ENCODE peak calls at places on chromosomes 11 and 22, in six cellular contexts. One of them, this sample, is unnamed.

GRCh38 chr22:36454916-36455570 is 26.4 kb downstream of the TXN2 start:
- DNase-seq in GM12878: peak
- DNase-seq in A549: peak
- DNase-seq in endothelial cell of umbilical vein: peak
- DNase-seq in K562: peak
- DNase-seq in HepG2: no peak
- DNase-seq in this sample: peak

GRCh38 chr22:40709752-40710413 is 30.6 kb downstream of the MCHR1 start:
- DNase-seq in HepG2: no peak
- DNase-seq in A549: no peak
- DNase-seq in endothelial cell of umbilical vein: no peak
- DNase-seq in K562: peak
- DNase-seq in GM12878: no peak
- DNase-seq in this sample: peak

GRCh38 chr11:27618591-27618990 is 81.7 kb downstream of the BDNF start:
- DNase-seq in HepG2: no peak
- DNase-seq in A549: no peak
- DNase-seq in GM12878: no peak
- DNase-seq in endothelial cell of umbilical vein: no peak
- DNase-seq in K562: no peak
- DNase-seq in this sample: peak

GRCh38 chr22:37445501-37445900 is 18.2 kb upstream of the ELFN2 start:
- DNase-seq in A549: no peak
- DNase-seq in endothelial cell of umbilical vein: no peak
- DNase-seq in K562: no peak
- DNase-seq in GM12878: no peak
- DNase-seq in HepG2: no peak
- DNase-seq in this sample: no peak

GRCh38 chr22:40855104-40855959 is 1.1 kb downstream of the ST13 start:
- DNase-seq in HepG2: no peak
- DNase-seq in GM12878: no peak
- DNase-seq in endothelial cell of umbilical vein: no peak
- DNase-seq in A549: no peak
- DNase-seq in K562: no peak
- DNase-seq in this sample: peak

GRCh38 chr11:44734982-44735381 is 8.2 kb downstream of the TSPAN18 start:
- DNase-seq in A549: no peak
- DNase-seq in endothelial cell of umbilical vein: no peak
- DNase-seq in HepG2: no peak
- DNase-seq in K562: no peak
- DNase-seq in GM12878: no peak
- DNase-seq in this sample: no peak

GRCh38 chr11:132126973-132127900 is 756.8 kb downstream of the NTM start:
- DNase-seq in A549: no peak
- DNase-seq in K562: no peak
- DNase-seq in GM12878: no peak
- DNase-seq in endothelial cell of umbilical vein: peak
- DNase-seq in HepG2: peak
- DNase-seq in this sample: no peak

GRCh38 chr11:12179521-12179920 is 69.1 kb downstream of the MICAL2 start:
- DNase-seq in HepG2: no peak
- DNase-seq in A549: no peak
- DNase-seq in endothelial cell of umbilical vein: no peak
- DNase-seq in K562: no peak
- DNase-seq in GM12878: no peak
- DNase-seq in this sample: no peak

GRCh38 chr11:60981515-60981914 is 10.0 kb downstream of the CD6 start:
- DNase-seq in GM12878: no peak
- DNase-seq in A549: no peak
- DNase-seq in HepG2: no peak
- DNase-seq in K562: no peak
- DNase-seq in endothelial cell of umbilical vein: no peak
- DNase-seq in this sample: no peak

GRCh38 chr22:20002661-20003060 is 14.0 kb downstream of the ARVCF start:
- DNase-seq in HepG2: no peak
- DNase-seq in endothelial cell of umbilical vein: peak
- DNase-seq in K562: no peak
- DNase-seq in GM12878: no peak
- DNase-seq in A549: no peak
- DNase-seq in this sample: no peak

GRCh38 chr22:43391306-43391705 is 20.5 kb upstream of the MPPED1 start:
- DNase-seq in GM12878: no peak
- DNase-seq in HepG2: peak
- DNase-seq in A549: no peak
- DNase-seq in K562: no peak
- DNase-seq in endothelial cell of umbilical vein: no peak
- DNase-seq in this sample: no peak

GRCh38 chr11:71580057-71581003 is 2.3 kb downstream of the KRTAP5-11 start:
- DNase-seq in A549: peak
- DNase-seq in endothelial cell of umbilical vein: peak
- DNase-seq in GM12878: no peak
- DNase-seq in K562: peak
- DNase-seq in HepG2: peak
- DNase-seq in this sample: peak

GRCh38 chr22:39661842-39662676 is 91.5 kb downstream of the CACNA1I start:
- DNase-seq in endothelial cell of umbilical vein: no peak
- DNase-seq in GM12878: no peak
- DNase-seq in A549: no peak
- DNase-seq in HepG2: no peak
- DNase-seq in K562: peak
- DNase-seq in this sample: no peak

GRCh38 chr11:35180311-35181233 is 41.6 kb downstream of the CD44 start:
- DNase-seq in HepG2: no peak
- DNase-seq in K562: no peak
- DNase-seq in GM12878: no peak
- DNase-seq in endothelial cell of umbilical vein: no peak
- DNase-seq in A549: no peak
- DNase-seq in this sample: no peak

GRCh38 chr11:4455439-4455838 is 6.3 kb downstream of the OR52K2 start:
- DNase-seq in HepG2: no peak
- DNase-seq in K562: no peak
- DNase-seq in A549: no peak
- DNase-seq in endothelial cell of umbilical vein: no peak
- DNase-seq in GM12878: no peak
- DNase-seq in this sample: peak

GRCh38 chr22:38871360-38872171 is 450 bp downstream of the CBX6 start:
- DNase-seq in HepG2: no peak
- DNase-seq in endothelial cell of umbilical vein: no peak
- DNase-seq in K562: no peak
- DNase-seq in A549: no peak
- DNase-seq in GM12878: no peak
- DNase-seq in this sample: peak

GRCh38 chr22:40605676-40606250 is 30.8 kb downstream of the MRTFA start:
- DNase-seq in HepG2: no peak
- DNase-seq in endothelial cell of umbilical vein: no peak
- DNase-seq in K562: no peak
- DNase-seq in A549: no peak
- DNase-seq in GM12878: no peak
- DNase-seq in this sample: no peak

GRCh38 chr22:43100223-43100622 is 10.3 kb upstream of the BIK start:
- DNase-seq in K562: peak
- DNase-seq in A549: no peak
- DNase-seq in GM12878: no peak
- DNase-seq in endothelial cell of umbilical vein: no peak
- DNase-seq in HepG2: peak
- DNase-seq in this sample: no peak

GRCh38 chr11:19349340-19350025 is 108.7 kb upstream of the E2F8 start:
- DNase-seq in K562: no peak
- DNase-seq in A549: no peak
- DNase-seq in endothelial cell of umbilical vein: no peak
- DNase-seq in HepG2: no peak
- DNase-seq in GM12878: no peak
- DNase-seq in this sample: no peak

GRCh38 chr11:19344661-19345518 is 104.1 kb upstream of the E2F8 start:
- DNase-seq in GM12878: no peak
- DNase-seq in HepG2: no peak
- DNase-seq in A549: peak
- DNase-seq in K562: no peak
- DNase-seq in endothelial cell of umbilical vein: peak
- DNase-seq in this sample: no peak

GRCh38 chr11:19345519-19345847 is 104.7 kb upstream of the E2F8 start:
- DNase-seq in HepG2: no peak
- DNase-seq in K562: no peak
- DNase-seq in endothelial cell of umbilical vein: no peak
- DNase-seq in GM12878: no peak
- DNase-seq in A549: no peak
- DNase-seq in this sample: peak

GRCh38 chr11:19347911-19348310 is 107.2 kb upstream of the E2F8 start:
- DNase-seq in A549: no peak
- DNase-seq in HepG2: no peak
- DNase-seq in K562: no peak
- DNase-seq in GM12878: no peak
- DNase-seq in endothelial cell of umbilical vein: no peak
- DNase-seq in this sample: peak

GRCh38 chr11:19345848-19346681 is 105.3 kb upstream of the E2F8 start:
- DNase-seq in A549: peak
- DNase-seq in K562: peak
- DNase-seq in GM12878: no peak
- DNase-seq in HepG2: no peak
- DNase-seq in endothelial cell of umbilical vein: peak
- DNase-seq in this sample: peak
- TF ChIP-seq MYC in A549: no peak
- TF ChIP-seq MYC in K562: no peak
- TF ChIP-seq MYC in GM12878: no peak
- TF ChIP-seq MYC in HepG2: no peak
- TF ChIP-seq MYC in endothelial cell of umbilical vein: no peak
- TF ChIP-seq MYC in this sample: no peak

GRCh38 chr11:47004595-47005033 is 68.1 kb downstream of the CSTPP1 start:
- DNase-seq in HepG2: peak
- DNase-seq in GM12878: no peak
- DNase-seq in K562: peak
- DNase-seq in A549: no peak
- DNase-seq in endothelial cell of umbilical vein: peak
- DNase-seq in this sample: peak
- TF ChIP-seq MYC in HepG2: no peak
- TF ChIP-seq MYC in GM12878: no peak
- TF ChIP-seq MYC in K562: peak
- TF ChIP-seq MYC in A549: no peak
- TF ChIP-seq MYC in endothelial cell of umbilical vein: no peak
- TF ChIP-seq MYC in this sample: no peak

DNA sequence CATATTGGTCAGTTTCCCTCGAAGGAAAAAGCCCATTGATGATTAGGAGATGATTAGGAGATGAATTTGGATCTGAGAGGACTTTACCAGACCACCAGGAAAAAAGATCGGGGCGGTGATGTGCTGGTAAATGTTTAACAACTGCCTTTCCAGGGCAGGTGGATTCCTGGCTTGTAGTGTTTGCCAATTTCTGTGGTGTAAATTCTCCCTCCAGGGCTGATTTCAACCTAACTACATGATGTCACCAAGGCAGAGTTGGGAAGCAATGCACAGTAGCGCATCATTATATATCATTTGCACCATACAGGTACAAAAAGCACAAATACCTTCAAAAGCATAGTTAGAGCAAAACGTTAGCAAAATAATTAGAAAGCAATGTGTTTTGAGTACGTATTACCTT is 203.9 kb upstream of the SEZ6L start:
- DNase-seq in endothelial cell of umbilical vein: no peak
- DNase-seq in HepG2: no peak
- DNase-seq in K562: no peak
- DNase-seq in GM12878: no peak
- DNase-seq in A549: no peak
- DNase-seq in this sample: no peak
- TF ChIP-seq MYC in endothelial cell of umbilical vein: no peak
- TF ChIP-seq MYC in HepG2: no peak
- TF ChIP-seq MYC in K562: no peak
- TF ChIP-seq MYC in GM12878: no peak
- TF ChIP-seq MYC in A549: no peak
- TF ChIP-seq MYC in this sample: no peak

GRCh38 chr22:29337631-29338284 is 22.3 kb upstream of the RASL10A start:
- DNase-seq in HepG2: no peak
- DNase-seq in K562: no peak
- DNase-seq in GM12878: no peak
- DNase-seq in endothelial cell of umbilical vein: no peak
- DNase-seq in A549: no peak
- DNase-seq in this sample: no peak
- TF ChIP-seq MYC in HepG2: no peak
- TF ChIP-seq MYC in K562: no peak
- TF ChIP-seq MYC in GM12878: no peak
- TF ChIP-seq MYC in endothelial cell of umbilical vein: no peak
- TF ChIP-seq MYC in A549: no peak
- TF ChIP-seq MYC in this sample: no peak

DNA sequence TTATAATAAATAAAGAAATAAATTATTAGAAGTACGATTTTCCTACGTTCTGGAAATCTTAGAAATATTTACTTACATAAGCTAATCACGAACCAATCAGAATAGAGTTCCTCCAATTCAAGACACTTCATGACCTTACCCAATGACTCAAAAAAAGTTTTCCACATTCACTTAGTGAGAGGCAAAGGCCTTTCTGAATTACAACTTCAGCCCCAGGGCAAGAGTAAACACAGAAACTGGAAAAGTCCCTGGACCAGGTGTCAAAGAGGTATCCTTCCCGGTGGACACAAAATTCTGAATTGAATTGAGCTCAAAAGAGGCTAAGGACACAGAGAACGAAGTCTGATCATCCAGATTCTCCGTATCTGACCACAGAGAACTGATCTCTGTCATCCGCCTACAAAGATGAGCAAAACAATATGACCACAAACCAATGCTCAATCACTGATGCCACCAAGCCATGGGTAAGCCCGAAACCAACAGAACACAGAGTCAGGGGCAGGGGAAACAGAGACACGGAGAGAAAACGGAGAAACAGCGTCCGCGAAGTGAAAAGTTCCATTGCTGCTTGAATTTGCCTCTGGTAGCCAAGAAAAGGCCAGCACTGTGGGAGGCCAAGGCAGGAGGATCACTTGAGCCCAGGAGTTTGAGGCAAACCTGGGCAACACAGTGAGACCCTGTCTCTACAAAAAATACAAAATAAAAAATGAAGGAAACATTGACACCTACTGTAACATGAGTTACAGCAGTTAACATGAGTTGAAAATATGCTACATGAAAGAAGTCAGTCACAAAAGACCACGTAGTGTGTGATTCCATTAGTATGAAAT is 6.8 kb downstream of the BID start:
- DNase-seq in K562: no peak
- DNase-seq in endothelial cell of umbilical vein: no peak
- DNase-seq in HepG2: no peak
- DNase-seq in GM12878: peak
- DNase-seq in A549: no peak
- DNase-seq in this sample: no peak
- TF ChIP-seq MYC in K562: no peak
- TF ChIP-seq MYC in endothelial cell of umbilical vein: no peak
- TF ChIP-seq MYC in HepG2: no peak
- TF ChIP-seq MYC in GM12878: no peak
- TF ChIP-seq MYC in A549: no peak
- TF ChIP-seq MYC in this sample: no peak

This sample was measured in NB4.